ENCODE peak calls at places on chromosomes 6 and 20, in four cellular contexts. K is mesenteric fat pad, Q is kidney tubule cell, O is GM06990. D is an unnamed sample.

GRCh38 chr20:1075564-1075963 is 42.8 kb upstream of the PSMF1 start:
- DNase-seq in K (no peak), Q (peak), O (peak), D (no peak)

GRCh38 chr20:41072099-41072798 is 43.6 kb downstream of the TOP1 start:
- DNase-seq in K (no peak), Q (peak), O (no peak), D (no peak)

GRCh38 chr20:1811621-1812498 is 83.3 kb upstream of the SIRPA start:
- DNase-seq in K (no peak), Q (peak), O (no peak), D (no peak)

GRCh38 chr20:39873286-39873685 is 815.8 kb downstream of the MAFB start:
- DNase-seq in K (no peak), Q (no peak), O (no peak), D (no peak)

GRCh38 chr6:33207569-33208088 is 671 bp upstream of the RING1 start:
- DNase-seq in K (peak), Q (peak), O (peak), D (no peak)

GRCh38 chr6:17281497-17282481 is 628 bp downstream of the RBM24 start:
- DNase-seq in K (no peak), Q (peak), O (no peak), D (no peak)

GRCh38 chr6:153208706-153209105 is 77.6 kb upstream of the RGS17 start:
- DNase-seq in K (no peak), Q (no peak), O (no peak), D (no peak)

GRCh38 chr20:49381558-49382493 is 100.6 kb downstream of the KCNB1 start:
- DNase-seq in K (no peak), Q (no peak), O (no peak), D (no peak)

GRCh38 chr6:67888886-67889681 is 746.0 kb upstream of the ADGRB3 start:
- DNase-seq in K (no peak), Q (peak), O (no peak), D (no peak)

GRCh38 chr20:45436732-45437485 is 21.0 kb downstream of the PIGT start:
- DNase-seq in K (peak), Q (peak), O (peak), D (peak)

GRCh38 chr6:4647414-4648365 is 128.5 kb upstream of the CDYL start:
- DNase-seq in K (no peak), Q (peak), O (peak), D (no peak)

GRCh38 chr6:151154418-151154817 is 85.3 kb upstream of the AKAP12 start:
- DNase-seq in K (no peak), Q (no peak), O (no peak), D (no peak)

GRCh38 chr6:7515363-7515762 is 26.1 kb upstream of the DSP start:
- DNase-seq in K (no peak), Q (no peak), O (no peak), D (no peak)

GRCh38 chr6:169323221-169323620 is 69.6 kb upstream of the THBS2 start:
- DNase-seq in K (no peak), Q (no peak), O (no peak), D (no peak)

GRCh38 chr6:165668951-165669350 is 5.9 kb upstream of the PDE10A start:
- DNase-seq in K (no peak), Q (no peak), O (no peak), D (no peak)

GRCh38 chr6:89475634-89476033 is 42.7 kb downstream of the ANKRD6 start:
- DNase-seq in K (no peak), Q (peak), O (peak), D (no peak)

GRCh38 chr20:19784511-19785172 is 26.6 kb downstream of the RIN2 start:
- DNase-seq in K (no peak), Q (peak), O (no peak), D (no peak)

GRCh38 chr20:4076033-4076432 is 60.7 kb upstream of the RNF24 start:
- DNase-seq in K (no peak), Q (no peak), O (no peak), D (no peak)

GRCh38 chr20:61950631-61951010 is 115.1 kb downstream of the TAF4 start:
- DNase-seq in K (peak), Q (no peak), O (no peak), D (no peak)

GRCh38 chr6:87667032-87667431 is 35.0 kb downstream of the AKIRIN2 start:
- DNase-seq in K (no peak), Q (no peak), O (no peak), D (no peak)